ENCODE peak calls at places on chromosome 11, in five cellular contexts. One of them, this sample, is unnamed.

GRCh38 chr11:88292156-88292844 is 45.2 kb downstream of the CTSC start:
- DNase-seq in epithelial cell of esophagus: peak; percentile 44
- DNase-seq in T-cell: no peak
- DNase-seq in NCI-H2107: peak; percentile 6
- DNase-seq in ELF-1: no peak
- DNase-seq in this sample: no peak

GRCh38 chr11:9774591-9775392 is 110.9 kb downstream of the SWAP70 start:
- DNase-seq in epithelial cell of esophagus: peak; percentile 29
- DNase-seq in T-cell: no peak
- DNase-seq in NCI-H2107: no peak
- DNase-seq in ELF-1: peak; percentile 49
- DNase-seq in this sample: no peak

GRCh38 chr11:47270331-47271271 is 668 bp downstream of the MADD start:
- DNase-seq in epithelial cell of esophagus: peak; percentile 50
- DNase-seq in T-cell: peak; percentile 33
- DNase-seq in NCI-H2107: no peak
- DNase-seq in ELF-1: no peak
- DNase-seq in this sample: peak; percentile 47

GRCh38 chr11:81658722-81659121 is 1074.9 kb downstream of the FAM181B start:
- DNase-seq in epithelial cell of esophagus: peak; percentile 62
- DNase-seq in T-cell: no peak
- DNase-seq in NCI-H2107: no peak
- DNase-seq in ELF-1: peak; percentile 31
- DNase-seq in this sample: no peak

GRCh38 chr11:75328426-75329277 is 22.8 kb downstream of the ARRB1 start:
- DNase-seq in epithelial cell of esophagus: peak; percentile 79
- DNase-seq in T-cell: peak; percentile 60
- DNase-seq in NCI-H2107: peak; percentile 56
- DNase-seq in ELF-1: peak; percentile 86
- DNase-seq in this sample: peak; percentile 39

GRCh38 chr11:8006349-8006977 is 19.3 kb downstream of the EIF3F start:
- DNase-seq in epithelial cell of esophagus: peak; percentile 73
- DNase-seq in T-cell: no peak
- DNase-seq in NCI-H2107: peak; percentile 54
- DNase-seq in ELF-1: peak; percentile 69
- DNase-seq in this sample: peak; percentile 50

GRCh38 chr11:102994101-102994500 is 38.6 kb upstream of the MMP13 start:
- DNase-seq in epithelial cell of esophagus: no peak
- DNase-seq in T-cell: no peak
- DNase-seq in NCI-H2107: no peak
- DNase-seq in ELF-1: no peak
- DNase-seq in this sample: no peak

GRCh38 chr11:11311169-11311568 is 41.9 kb downstream of the CSNK2A3 start:
- DNase-seq in epithelial cell of esophagus: no peak
- DNase-seq in T-cell: no peak
- DNase-seq in NCI-H2107: no peak
- DNase-seq in ELF-1: no peak
- DNase-seq in this sample: no peak

GRCh38 chr11:45660717-45661416 is 4.6 kb downstream of the CHST1 start:
- DNase-seq in epithelial cell of esophagus: no peak
- DNase-seq in T-cell: no peak
- DNase-seq in NCI-H2107: no peak
- DNase-seq in ELF-1: peak; percentile 50
- DNase-seq in this sample: no peak

GRCh38 chr11:120267319-120267718 is 27.4 kb downstream of the POU2F3 start:
- DNase-seq in epithelial cell of esophagus: no peak
- DNase-seq in T-cell: no peak
- DNase-seq in NCI-H2107: no peak
- DNase-seq in ELF-1: no peak
- DNase-seq in this sample: no peak

GRCh38 chr11:33616552-33616951 is 84.1 kb downstream of the C11orf91 start:
- DNase-seq in epithelial cell of esophagus: peak; percentile 69
- DNase-seq in T-cell: no peak
- DNase-seq in NCI-H2107: no peak
- DNase-seq in ELF-1: no peak
- DNase-seq in this sample: no peak

GRCh38 chr11:57335023-57335342 is 709 bp downstream of the SSRP1 start:
- DNase-seq in epithelial cell of esophagus: no peak
- DNase-seq in T-cell: no peak
- DNase-seq in NCI-H2107: no peak
- DNase-seq in ELF-1: no peak
- DNase-seq in this sample: no peak

GRCh38 chr11:86673872-86674750 is 1.7 kb upstream of the ME3 start:
- DNase-seq in epithelial cell of esophagus: no peak
- DNase-seq in T-cell: no peak
- DNase-seq in NCI-H2107: no peak
- DNase-seq in ELF-1: no peak
- DNase-seq in this sample: no peak